ENCODE peak calls at places on chromosomes 4 and X, in ten cellular contexts. D, L, Z, O, V, F, Y, W, B and N are unnamed samples.

GRCh38 chrX:134694333-134694925 is 36.2 kb upstream of the PLAC1 start:
- DNase-seq in D (no peak), L (no peak), Z (no peak), O (no peak), V (no peak), F (peak; percentile 46), Y (no peak), W (no peak), B (no peak), N (no peak)

GRCh38 chr4:159766241-159766640 is 663.4 kb downstream of the RAPGEF2 start:
- DNase-seq in D (peak; percentile 1), L (no peak), Z (no peak), O (no peak), V (no peak), F (no peak), Y (no peak), W (no peak), B (no peak), N (no peak)

GRCh38 chrX:136540226-136540625 is 8.2 kb downstream of the VGLL1 start:
- DNase-seq in D (no peak), L (no peak), Z (no peak), O (no peak), V (no peak), F (no peak), Y (no peak), W (no peak), B (no peak), N (no peak)

GRCh38 chr4:80202784-80203553 is 5.7 kb downstream of the PRDM8 start:
- DNase-seq in D (peak; percentile 43), L (no peak), Z (no peak), O (peak; percentile 38), V (peak; percentile 26), F (peak; percentile 34), Y (peak; percentile 62), W (no peak), B (peak; percentile 85), N (peak; percentile 46)

GRCh38 chr4:40055379-40055872 is 1.2 kb upstream of the N4BP2 start:
- DNase-seq in D (no peak), L (no peak), Z (no peak), O (peak; percentile 16), V (peak; percentile 46), F (no peak), Y (no peak), W (no peak), B (no peak), N (no peak)

GRCh38 chrX:154419189-154419588 is 7.8 kb downstream of the TAFAZZIN start:
- DNase-seq in D (no peak), L (no peak), Z (no peak), O (no peak), V (no peak), F (no peak), Y (no peak), W (no peak), B (no peak), N (no peak)

GRCh38 chrX:16695079-16695676 is 17.3 kb downstream of the CTPS2 start:
- DNase-seq in D (peak; percentile 44), L (no peak), Z (peak; percentile 72), O (peak; percentile 69), V (peak; percentile 37), F (peak; percentile 30), Y (peak; percentile 55), W (peak; percentile 25), B (peak; percentile 79), N (peak; percentile 27)

GRCh38 chrX:72568406-72569092 is 4.1 kb downstream of the HDAC8 start:
- DNase-seq in D (no peak), L (peak; percentile 2), Z (no peak), O (no peak), V (no peak), F (no peak), Y (no peak), W (no peak), B (no peak), N (no peak)

GRCh38 chrX:46574337-46574940 is 874 bp downstream of the CHST7 start:
- DNase-seq in D (peak; percentile 42), L (no peak), Z (no peak), O (peak; percentile 27), V (no peak), F (no peak), Y (peak; percentile 38), W (no peak), B (peak; percentile 57), N (peak; percentile 27)

GRCh38 chrX:4035874-4036273 is 322.4 kb upstream of the PRKX start:
- DNase-seq in D (no peak), L (no peak), Z (no peak), O (no peak), V (no peak), F (no peak), Y (no peak), W (no peak), B (no peak), N (no peak)

GRCh38 chrX:101417981-101418841 is 10.2 kb downstream of the HNRNPH2 start:
- DNase-seq in D (peak; percentile 44), L (no peak), Z (peak; percentile 58), O (peak; percentile 14), V (peak; percentile 17), F (no peak), Y (peak; percentile 74), W (peak; percentile 45), B (peak; percentile 71), N (no peak)

GRCh38 chr4:164383187-164384181 is 370.4 kb upstream of the SMIM31 start:
- DNase-seq in D (no peak), L (no peak), Z (no peak), O (no peak), V (no peak), F (peak; percentile 8), Y (peak; percentile 78), W (no peak), B (peak; percentile 65), N (no peak)

GRCh38 chr4:23877758-23878229 is 12.1 kb downstream of the PPARGC1A start:
- DNase-seq in D (no peak), L (no peak), Z (no peak), O (no peak), V (no peak), F (no peak), Y (no peak), W (no peak), B (no peak), N (no peak)

GRCh38 chr4:19239565-19239964 is 1012.1 kb upstream of the SLIT2 start:
- DNase-seq in D (peak; percentile 85), L (peak; percentile 20), Z (no peak), O (no peak), V (no peak), F (peak; percentile 14), Y (no peak), W (no peak), B (no peak), N (no peak)

GRCh38 chrX:139982856-139983255 is 17.5 kb upstream of the CXorf66 start:
- DNase-seq in D (no peak), L (no peak), Z (no peak), O (no peak), V (no peak), F (no peak), Y (no peak), W (no peak), B (no peak), N (no peak)

GRCh38 chrX:113551919-113552318 is 711.3 kb upstream of the AMOT start:
- DNase-seq in D (no peak), L (no peak), Z (no peak), O (no peak), V (no peak), F (no peak), Y (no peak), W (no peak), B (no peak), N (no peak)